ENCODE peak calls at places on chromosomes 13 and 19, in six cellular contexts. X, T, Z, B, Q and H are unnamed samples.

GRCh38 chr13:82803341-82803740 is 1078.9 kb downstream of the SLITRK1 start:
- DNase-seq in X (no peak), T (peak; percentile 22), Z (peak; percentile 27), B (no peak), Q (no peak), H (peak; percentile 35)

GRCh38 chr19:53868091-53868891 is 608 bp downstream of the MYADM start:
- DNase-seq in X (peak; percentile 68), T (peak; percentile 71), Z (peak; percentile 85), B (peak; percentile 95), Q (no peak), H (peak; percentile 44)

GRCh38 chr19:1855040-1855827 is 7.0 kb upstream of the REXO1 start:
- DNase-seq in X (peak; percentile 90), T (peak; percentile 82), Z (peak; percentile 97), B (peak; percentile 98), Q (peak; percentile 88), H (peak; percentile 65)

GRCh38 chr19:11375143-11375948 is 880 bp downstream of the SWSAP1 start:
- DNase-seq in X (no peak), T (no peak), Z (no peak), B (peak; percentile 45), Q (peak; percentile 76), H (no peak)

GRCh38 chr13:29849731-29850212 is 645 bp downstream of the UBL3 start:
- DNase-seq in X (peak; percentile 72), T (peak; percentile 41), Z (peak; percentile 72), B (peak; percentile 83), Q (peak; percentile 76), H (peak; percentile 73)

GRCh38 chr19:49125025-49125731 is 5.8 kb downstream of the PPFIA3 start:
- DNase-seq in X (no peak), T (no peak), Z (no peak), B (peak; percentile 66), Q (no peak), H (no peak)

GRCh38 chr13:20718958-20719566 is 15.6 kb downstream of the IL17D start:
- DNase-seq in X (no peak), T (no peak), Z (no peak), B (no peak), Q (no peak), H (no peak)

GRCh38 chr19:23509686-23510450 is 114.6 kb upstream of the ZNF91 start:
- DNase-seq in X (no peak), T (no peak), Z (no peak), B (no peak), Q (no peak), H (no peak)

GRCh38 chr13:22848539-22849052 is 332.2 kb upstream of the SGCG start:
- DNase-seq in X (no peak), T (no peak), Z (no peak), B (no peak), Q (no peak), H (no peak)

GRCh38 chr13:112587359-112587766 is 590 bp downstream of the TUBGCP3 start:
- DNase-seq in X (peak; percentile 81), T (peak; percentile 80), Z (peak; percentile 97), B (peak; percentile 98), Q (peak; percentile 82), H (peak; percentile 82)
- TF ChIP-seq CTCF in X (no peak), T (no peak), Z (no peak), B (no peak), Q (peak; percentile 36), H (no peak)

GRCh38 chr13:97878421-97879375 is 74.8 kb upstream of the IPO5 start:
- DNase-seq in X (peak; percentile 35), T (peak; percentile 27), Z (peak; percentile 18), B (peak; percentile 51), Q (no peak), H (no peak)

GRCh38 chr13:97881556-97881955 is 71.9 kb upstream of the IPO5 start:
- DNase-seq in X (no peak), T (no peak), Z (no peak), B (no peak), Q (no peak), H (no peak)

GRCh38 chr13:97880298-97880675 is 73.2 kb upstream of the IPO5 start:
- DNase-seq in X (no peak), T (no peak), Z (no peak), B (peak; percentile 74), Q (no peak), H (no peak)

GRCh38 chr13:97883356-97883755 is 70.1 kb upstream of the IPO5 start:
- DNase-seq in X (peak; percentile 6), T (peak; percentile 76), Z (peak; percentile 29), B (no peak), Q (no peak), H (no peak)

GRCh38 chr13:97879646-97880297 is 73.7 kb upstream of the IPO5 start:
- DNase-seq in X (peak; percentile 94), T (peak; percentile 88), Z (peak; percentile 92), B (peak; percentile 86), Q (no peak), H (peak; percentile 84)
- H3K4me3 ChIP-seq in X (no peak overlapping the region), T (no peak overlapping the region), Z (no peak overlapping the region), B (peak overlapping the region; percentile 43), Q (no peak overlapping the region), H (no peak overlapping the region)

DNA sequence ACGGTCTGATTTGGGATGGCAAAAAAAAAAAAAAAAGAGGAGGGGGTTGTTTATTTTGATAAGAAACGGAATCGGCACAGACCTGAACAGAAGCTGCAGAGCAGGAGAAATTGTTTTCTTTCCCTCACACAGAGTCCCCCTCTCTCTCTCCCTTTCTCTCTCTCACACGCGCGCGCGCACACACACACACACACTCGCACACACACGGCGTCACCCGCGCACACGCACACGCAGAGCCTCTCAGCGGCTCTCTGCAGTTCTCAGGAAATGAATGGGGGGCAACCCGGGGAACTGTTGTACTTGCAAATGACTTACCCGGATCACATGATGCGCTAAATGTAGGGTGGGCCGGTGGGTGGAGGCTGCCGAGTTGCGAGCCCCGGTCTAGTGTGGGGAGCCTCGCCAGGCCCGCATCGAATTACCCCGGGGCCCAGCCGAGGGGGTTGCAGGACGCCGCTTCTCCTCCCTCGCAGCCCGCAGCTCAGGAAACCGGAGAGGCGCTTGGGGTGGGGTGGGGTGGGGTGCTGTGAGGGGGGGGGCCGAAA is 475 bp downstream of the KLF12 start:
- DNase-seq in X (peak; percentile 92), T (peak; percentile 97), Z (peak; percentile 96), B (peak; percentile 94), Q (peak; percentile 86), H (peak; percentile 94)
- TF ChIP-seq CTCF in X (no peak), T (no peak), Z (no peak), B (no peak), Q (no peak), H (no peak)

GRCh38 chr19:41193420-41194156 is 569 bp downstream of the CYP2S1 start:
- DNase-seq in X (no peak), T (no peak), Z (no peak), B (no peak), Q (no peak), H (no peak)

GRCh38 chr19:41192574-41193419 is at the start of gene CYP2S1:
- DNase-seq in X (no peak), T (no peak), Z (peak; percentile 27), B (peak; percentile 87), Q (no peak), H (no peak)

GRCh38 chr19:41195675-41196497 is 2.9 kb downstream of the CYP2S1 start:
- DNase-seq in X (peak; percentile 61), T (peak; percentile 44), Z (peak; percentile 64), B (peak; percentile 91), Q (no peak), H (peak; percentile 49)

GRCh38 chr19:41198559-41198958 is 5.5 kb downstream of the CYP2S1 start:
- DNase-seq in X (no peak), T (no peak), Z (no peak), B (peak; percentile 62), Q (no peak), H (no peak)

DNA sequence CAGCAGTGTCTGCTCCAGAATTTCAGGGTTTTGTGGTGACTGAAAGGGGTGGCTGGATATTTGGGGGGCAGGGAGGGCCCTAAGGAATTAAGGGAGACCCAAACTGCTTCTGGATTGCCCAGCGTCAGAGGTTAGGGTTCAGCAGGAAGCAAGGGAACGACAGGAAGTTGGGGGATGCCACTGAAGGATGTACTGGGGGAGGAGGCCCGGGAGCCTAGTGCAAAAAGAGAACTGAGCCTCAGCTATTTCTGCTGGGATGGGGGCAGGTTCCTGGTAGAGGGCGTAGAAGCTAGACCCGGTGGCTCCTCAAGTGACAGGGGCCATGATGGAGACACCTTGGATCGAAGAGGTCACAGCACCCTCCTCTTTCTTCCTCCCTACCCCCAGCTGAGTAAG is 1.1 kb downstream of the CYP2S1 start:
- DNase-seq in X (no peak), T (no peak), Z (no peak), B (peak; percentile 77), Q (no peak), H (no peak)
- H3K4me3 ChIP-seq in X (no peak overlapping the region), T (no peak overlapping the region), Z (no peak overlapping the region), B (no peak overlapping the region), Q (no peak overlapping the region), H (no peak overlapping the region)

DNA sequence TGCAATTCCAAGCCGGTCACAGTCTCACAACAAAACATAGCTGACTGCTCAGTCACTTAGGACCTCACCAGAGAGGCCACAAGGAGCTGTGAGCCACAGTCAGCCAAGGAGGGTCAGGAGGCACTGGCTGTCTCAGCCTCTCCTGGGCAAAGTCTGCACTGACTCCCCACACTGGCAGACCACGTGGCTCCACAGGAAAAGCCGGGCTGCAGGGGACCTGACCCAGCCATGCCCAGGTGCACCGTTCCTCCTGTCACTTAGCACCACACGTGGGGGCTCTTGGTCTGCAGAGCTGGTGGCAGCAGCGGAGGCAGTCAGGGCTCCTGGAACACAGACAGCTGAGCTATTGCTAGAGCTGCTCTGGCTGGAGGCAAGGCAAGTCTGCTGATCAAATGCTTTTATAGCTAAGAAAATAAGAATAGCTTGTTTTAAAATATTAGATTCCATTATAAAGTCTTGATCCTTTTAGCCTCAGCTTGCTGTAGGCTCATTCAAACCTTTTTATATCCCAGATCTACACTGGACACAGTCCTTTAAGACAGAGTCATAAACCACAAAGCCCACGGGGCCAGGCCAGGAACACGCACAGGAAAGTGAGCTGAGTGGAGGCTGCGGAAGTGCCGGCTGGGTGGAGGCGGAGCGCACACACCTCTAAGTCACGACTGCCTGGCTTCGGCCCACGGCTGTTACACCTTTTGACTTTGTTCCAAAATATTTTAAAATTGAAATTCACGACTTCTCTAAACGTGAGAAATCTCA is 744.1 kb downstream of the UQCRFS1 start:
- DNase-seq in X (peak; percentile 84), T (peak; percentile 62), Z (peak; percentile 50), B (peak; percentile 87), Q (peak; percentile 29), H (peak; percentile 57)
- TF ChIP-seq CTCF in X (no peak), T (no peak), Z (no peak), B (no peak), Q (no peak), H (no peak)

GRCh38 chr19:4015705-4016402 is 8.3 kb downstream of the PIAS4 start:
- DNase-seq in X (no peak), T (no peak), Z (no peak), B (peak; percentile 66), Q (no peak), H (no peak)
- H3K4me3 ChIP-seq in X (no peak overlapping the region), T (no peak overlapping the region), Z (no peak overlapping the region), B (no peak overlapping the region), Q (no peak overlapping the region), H (no peak overlapping the region)

DNA sequence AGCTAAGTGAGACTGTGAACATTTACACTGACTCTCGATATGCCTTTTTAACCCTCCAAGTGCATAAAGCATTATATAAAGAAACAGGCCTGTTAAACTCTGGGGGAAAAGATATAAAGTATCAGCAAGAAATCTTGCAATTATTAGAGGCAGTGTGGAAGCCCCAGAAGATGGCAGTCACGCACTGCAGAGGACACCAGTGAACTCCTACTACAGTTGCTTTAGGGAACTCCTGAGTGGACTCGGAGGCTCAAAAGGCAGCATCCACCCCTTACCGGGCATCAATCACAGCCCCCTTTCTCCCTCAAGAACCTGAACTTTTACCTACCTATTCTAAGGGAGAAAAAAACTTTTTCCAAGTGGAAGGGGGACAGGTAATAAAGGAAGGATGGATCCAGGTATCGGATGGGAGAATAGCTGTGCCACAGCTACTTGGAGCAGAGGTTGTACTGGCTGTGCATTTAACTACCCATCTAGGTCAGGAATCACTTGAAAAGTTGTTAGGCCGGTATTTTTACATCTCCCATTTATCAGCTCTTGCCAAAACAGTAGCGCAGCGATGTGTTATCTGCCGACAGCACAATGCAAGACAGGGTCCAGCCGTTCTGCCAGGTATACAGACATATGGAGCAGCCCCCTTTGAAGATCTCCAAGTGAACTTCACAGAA is 80.1 kb downstream of the ZNF486 start:
- DNase-seq in X (peak; percentile 34), T (peak; percentile 42), Z (peak; percentile 5), B (no peak), Q (no peak), H (peak; percentile 16)
- TF ChIP-seq CTCF in X (peak; percentile 47), T (peak; percentile 61), Z (no peak), B (peak; percentile 43), Q (peak; percentile 35), H (no peak)